ENCODE peak calls at places on chromosomes 12 and 14, in four cellular contexts. One of them, this sample, is unnamed.

GRCh38 chr12:8499616-8500015 is 13.7 kb upstream of the CLEC4D start:
- DNase-seq in SK-N-SH: no peak
- DNase-seq in GM12878: no peak
- DNase-seq in HepG2: no peak
- DNase-seq in this sample: no peak

GRCh38 chr12:15154108-15154507 is 67.1 kb downstream of the RERG start:
- DNase-seq in SK-N-SH: no peak
- DNase-seq in GM12878: no peak
- DNase-seq in HepG2: no peak
- DNase-seq in this sample: no peak

GRCh38 chr12:120849765-120850164 is 54.4 kb downstream of the SPPL3 start:
- DNase-seq in SK-N-SH: no peak
- DNase-seq in GM12878: no peak
- DNase-seq in HepG2: peak; percentile 9
- DNase-seq in this sample: no peak

GRCh38 chr12:91219511-91219910 is 36.9 kb upstream of the DCN start:
- DNase-seq in SK-N-SH: no peak
- DNase-seq in GM12878: no peak
- DNase-seq in HepG2: no peak
- DNase-seq in this sample: no peak

GRCh38 chr14:73829526-73830431 is 21.9 kb upstream of the PTGR2 start:
- DNase-seq in SK-N-SH: no peak
- DNase-seq in GM12878: peak; percentile 49
- DNase-seq in HepG2: peak; percentile 45
- DNase-seq in this sample: no peak

GRCh38 chr12:98213556-98213955 is 301.8 kb upstream of the TMPO start:
- DNase-seq in SK-N-SH: no peak
- DNase-seq in GM12878: no peak
- DNase-seq in HepG2: no peak
- DNase-seq in this sample: no peak

GRCh38 chr14:75469606-75470237 is 41.9 kb downstream of the JDP2 start:
- DNase-seq in SK-N-SH: no peak
- DNase-seq in GM12878: no peak
- DNase-seq in HepG2: no peak
- DNase-seq in this sample: no peak

GRCh38 chr12:62267026-62267425 is 6.8 kb downstream of the USP15 start:
- DNase-seq in SK-N-SH: no peak
- DNase-seq in GM12878: no peak
- DNase-seq in HepG2: no peak
- DNase-seq in this sample: no peak

GRCh38 chr12:75764091-75764490 is 252.7 kb upstream of the KRR1 start:
- DNase-seq in SK-N-SH: no peak
- DNase-seq in GM12878: no peak
- DNase-seq in HepG2: no peak
- DNase-seq in this sample: no peak

GRCh38 chr12:91333966-91334365 is 151.3 kb upstream of the DCN start:
- DNase-seq in SK-N-SH: no peak
- DNase-seq in GM12878: no peak
- DNase-seq in HepG2: no peak
- DNase-seq in this sample: no peak

GRCh38 chr12:15858348-15858747 is 23.8 kb upstream of the STRAP start:
- DNase-seq in SK-N-SH: no peak
- DNase-seq in GM12878: no peak
- DNase-seq in HepG2: no peak
- DNase-seq in this sample: no peak

GRCh38 chr14:35883677-35884293 is 57.6 kb downstream of the BRMS1L start:
- DNase-seq in SK-N-SH: peak; percentile 37
- DNase-seq in GM12878: no peak
- DNase-seq in HepG2: peak; percentile 50
- DNase-seq in this sample: no peak

GRCh38 chr14:57501039-57501557 is 7.4 kb upstream of the CCDC198 start:
- DNase-seq in SK-N-SH: no peak
- DNase-seq in GM12878: no peak
- DNase-seq in HepG2: no peak
- DNase-seq in this sample: no peak

GRCh38 chr12:66594688-66595087 is 84.2 kb downstream of the GRIP1 start:
- DNase-seq in SK-N-SH: no peak
- DNase-seq in GM12878: no peak
- DNase-seq in HepG2: no peak
- DNase-seq in this sample: no peak

GRCh38 chr14:20468773-20469241 is 399 bp upstream of the PNP start:
- DNase-seq in SK-N-SH: no peak
- DNase-seq in GM12878: no peak
- DNase-seq in HepG2: no peak
- DNase-seq in this sample: no peak

GRCh38 chr12:67269632-67270578 is 747 bp downstream of the CAND1 start:
- DNase-seq in SK-N-SH: peak; percentile 72
- DNase-seq in GM12878: no peak
- DNase-seq in HepG2: peak; percentile 15
- DNase-seq in this sample: no peak

GRCh38 chr12:1801285-1801975 is 18.9 kb upstream of the LRTM2 start:
- DNase-seq in SK-N-SH: peak; percentile 20
- DNase-seq in GM12878: no peak
- DNase-seq in HepG2: no peak
- DNase-seq in this sample: no peak

GRCh38 chr12:990308-990648 is 745 bp upstream of the ERC1 start:
- DNase-seq in SK-N-SH: no peak
- DNase-seq in GM12878: no peak
- DNase-seq in HepG2: peak; percentile 33
- DNase-seq in this sample: no peak

GRCh38 chr14:100158566-100159106 is 809 bp downstream of the DEGS2 start:
- DNase-seq in SK-N-SH: peak; percentile 72
- DNase-seq in GM12878: no peak
- DNase-seq in HepG2: no peak
- DNase-seq in this sample: no peak

GRCh38 chr14:100153560-100153959 is 5.9 kb downstream of the DEGS2 start:
- DNase-seq in SK-N-SH: no peak
- DNase-seq in GM12878: no peak
- DNase-seq in HepG2: no peak
- DNase-seq in this sample: no peak

GRCh38 chr14:100156776-100157175 is 2.7 kb downstream of the DEGS2 start:
- DNase-seq in SK-N-SH: no peak
- DNase-seq in GM12878: no peak
- DNase-seq in HepG2: no peak
- DNase-seq in this sample: no peak

GRCh38 chr14:100155049-100155621 is 4.3 kb downstream of the DEGS2 start:
- DNase-seq in SK-N-SH: peak; percentile 64
- DNase-seq in GM12878: no peak
- DNase-seq in HepG2: peak; percentile 46
- DNase-seq in this sample: peak; percentile 93

DNA sequence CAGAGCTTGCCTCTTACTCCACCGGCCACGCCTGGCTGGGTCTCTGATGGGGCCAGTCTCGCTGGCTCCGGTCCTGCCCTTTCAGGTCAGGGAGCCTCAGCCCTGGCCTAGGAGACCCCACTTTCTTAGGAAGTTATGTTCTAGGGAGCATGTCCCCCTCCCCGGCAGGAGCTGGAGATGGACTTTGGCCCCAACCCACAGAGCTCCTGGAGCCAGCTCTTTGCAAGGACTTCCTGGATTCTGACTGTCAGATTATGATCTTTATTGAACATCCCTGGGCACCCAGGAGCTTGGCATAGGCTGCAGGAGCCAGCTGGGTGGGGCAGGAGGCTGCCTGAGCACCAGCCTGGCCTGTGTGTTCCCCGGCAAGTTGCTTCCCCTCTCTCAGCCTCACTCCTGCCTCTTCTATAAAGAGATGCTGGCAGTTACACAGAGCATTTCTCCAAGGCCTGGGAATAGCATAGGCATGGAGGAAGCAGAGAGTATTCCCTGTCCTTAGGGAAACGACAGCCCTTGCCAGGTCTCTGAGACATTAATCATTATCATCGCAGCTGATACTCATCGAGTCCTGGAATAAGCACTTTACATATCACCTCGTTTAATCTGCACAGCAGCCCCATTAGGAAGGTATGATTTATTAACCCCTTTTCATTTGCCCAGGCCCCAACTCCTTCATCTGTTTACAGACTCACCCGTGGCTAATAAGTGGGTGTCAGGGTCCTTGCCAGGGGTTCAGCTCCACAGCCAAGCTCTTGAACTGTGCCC is 3.4 kb downstream of the DEGS2 start:
- DNase-seq in SK-N-SH: peak; percentile 71
- DNase-seq in GM12878: no peak
- DNase-seq in HepG2: peak; percentile 37
- DNase-seq in this sample: no peak
- TF ChIP-seq TCF12 in SK-N-SH: no peak
- TF ChIP-seq TCF12 in GM12878: no peak
- TF ChIP-seq TCF12 in HepG2: no peak
- TF ChIP-seq TCF12 in this sample: no peak

GRCh38 chr14:50020184-50020583 is 96.2 kb downstream of the VCPKMT start:
- DNase-seq in SK-N-SH: no peak
- DNase-seq in GM12878: no peak
- DNase-seq in HepG2: no peak
- DNase-seq in this sample: no peak

GRCh38 chr14:50021261-50021660 is 95.1 kb downstream of the VCPKMT start:
- DNase-seq in SK-N-SH: no peak
- DNase-seq in GM12878: peak; percentile 32
- DNase-seq in HepG2: no peak
- DNase-seq in this sample: no peak

GRCh38 chr14:50015708-50016107 is 100.7 kb downstream of the VCPKMT start:
- DNase-seq in SK-N-SH: no peak
- DNase-seq in GM12878: no peak
- DNase-seq in HepG2: no peak
- DNase-seq in this sample: no peak

GRCh38 chr14:50020799-50021198 is 95.6 kb downstream of the VCPKMT start:
- DNase-seq in SK-N-SH: no peak
- DNase-seq in GM12878: no peak
- DNase-seq in HepG2: no peak
- DNase-seq in this sample: no peak

GRCh38 chr14:50018236-50019210 is 97.8 kb downstream of the VCPKMT start:
- DNase-seq in SK-N-SH: no peak
- DNase-seq in GM12878: no peak
- DNase-seq in HepG2: peak; percentile 83
- DNase-seq in this sample: no peak
- TF ChIP-seq YY1 in SK-N-SH: no peak
- TF ChIP-seq YY1 in GM12878: no peak
- TF ChIP-seq YY1 in HepG2: no peak
- TF ChIP-seq YY1 in this sample: no peak

GRCh38 chr14:60349663-60350365 is 100.8 kb downstream of the PPM1A start:
- DNase-seq in SK-N-SH: peak; percentile 45
- DNase-seq in GM12878: no peak
- DNase-seq in HepG2: peak; percentile 21
- DNase-seq in this sample: no peak
- TF ChIP-seq TCF12 in SK-N-SH: no peak
- TF ChIP-seq TCF12 in GM12878: no peak
- TF ChIP-seq TCF12 in HepG2: no peak
- TF ChIP-seq TCF12 in this sample: no peak

GRCh38 chr14:38930022-38930421 is 173.0 kb downstream of the SEC23A start:
- DNase-seq in SK-N-SH: no peak
- DNase-seq in GM12878: no peak
- DNase-seq in HepG2: no peak
- DNase-seq in this sample: no peak

DNA sequence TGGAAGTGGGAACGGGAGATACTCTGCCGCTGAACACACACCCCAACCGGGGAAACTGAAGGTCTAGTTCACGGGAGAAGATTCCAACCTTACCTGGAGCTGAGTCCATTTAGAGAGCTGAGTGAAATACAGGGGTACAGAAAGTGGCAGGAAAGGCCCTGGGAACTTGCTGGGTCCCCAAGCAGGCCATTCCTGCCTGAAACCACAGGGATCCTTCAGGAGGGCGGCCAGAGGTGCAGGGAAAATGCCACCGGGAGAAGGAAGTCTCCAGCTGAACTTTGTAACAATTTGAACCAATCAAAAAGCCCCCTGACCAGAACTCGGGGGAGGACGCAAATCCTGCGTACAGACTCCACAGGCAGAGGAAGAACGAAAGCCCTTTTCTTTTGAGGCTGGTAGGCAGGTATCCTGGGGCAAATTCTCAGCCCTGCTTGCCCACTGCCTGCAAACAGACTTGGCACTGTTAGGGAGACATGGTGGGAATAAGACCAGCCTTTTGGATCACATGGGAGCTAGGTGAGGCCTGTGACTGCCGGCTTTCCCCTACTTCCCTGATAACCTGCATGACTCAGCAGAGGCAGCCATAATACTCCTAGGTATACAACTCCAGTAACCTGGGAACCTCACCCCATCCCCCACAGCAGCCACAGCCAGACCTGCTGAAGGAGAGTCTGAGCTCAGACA is 170.9 kb downstream of the SEC23A start:
- DNase-seq in SK-N-SH: no peak
- DNase-seq in GM12878: no peak
- DNase-seq in HepG2: peak; percentile 25
- DNase-seq in this sample: no peak
- TF ChIP-seq YY1 in SK-N-SH: no peak
- TF ChIP-seq YY1 in GM12878: no peak
- TF ChIP-seq YY1 in HepG2: no peak
- TF ChIP-seq YY1 in this sample: no peak

DNA sequence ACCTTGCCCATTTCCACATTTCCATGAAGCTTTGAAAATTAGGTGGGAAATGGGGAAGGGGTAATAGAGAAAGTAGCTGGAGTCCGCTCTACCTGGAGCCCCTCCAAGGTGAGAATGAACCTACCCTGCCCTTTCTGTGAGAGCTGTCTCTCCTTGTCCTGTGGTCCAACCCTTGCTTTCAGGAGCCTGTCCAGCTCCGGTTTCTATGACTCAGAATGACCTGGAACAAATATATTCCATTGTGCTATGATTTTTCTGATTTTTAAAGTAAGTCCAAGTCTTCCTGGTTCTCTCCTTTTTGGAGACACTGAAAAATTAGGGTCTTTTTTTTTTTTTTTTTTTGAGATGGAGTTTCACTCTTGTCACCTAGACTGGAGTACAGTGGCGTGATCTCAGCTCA is 89.1 kb upstream of the VASH1 start:
- DNase-seq in SK-N-SH: no peak
- DNase-seq in GM12878: no peak
- DNase-seq in HepG2: no peak
- DNase-seq in this sample: no peak
- TF ChIP-seq TCF12 in SK-N-SH: no peak
- TF ChIP-seq TCF12 in GM12878: no peak
- TF ChIP-seq TCF12 in HepG2: no peak
- TF ChIP-seq TCF12 in this sample: no peak

GRCh38 chr12:116783503-116784237 is 45.6 kb downstream of the RNFT2 start:
- DNase-seq in SK-N-SH: no peak
- DNase-seq in GM12878: no peak
- DNase-seq in HepG2: no peak
- DNase-seq in this sample: no peak
- TF ChIP-seq YY1 in SK-N-SH: no peak
- TF ChIP-seq YY1 in GM12878: no peak
- TF ChIP-seq YY1 in HepG2: no peak
- TF ChIP-seq YY1 in this sample: no peak

This sample was measured in H1.